ENCODE peak calls at places on chromosome 20, in eight cellular contexts. Y is astrocyte of the cerebellum, H is mammary epithelial cell, Z is thyroid gland, D is cardiac muscle cell, T is DND-41, U is AG04450, K is kidney. M is an unnamed sample.

GRCh38 chr20:7571521-7572065 is 368.7 kb downstream of the HAO1 start:
- DNase-seq in Y (no peak), H (no peak), Z (no peak), D (no peak), T (no peak), U (no peak), K (no peak), M (peak; percentile 10)

GRCh38 chr20:38226553-38226952 is 34.0 kb downstream of the KIAA1755 start:
- DNase-seq in Y (no peak), H (no peak), Z (no peak), D (no peak), T (no peak), U (no peak), K (no peak), M (no peak)

GRCh38 chr20:48769111-48769879 is 58.5 kb downstream of the PREX1 start:
- DNase-seq in Y (no peak), H (no peak), Z (no peak), D (no peak), T (peak; percentile 63), U (no peak), K (no peak), M (no peak)

GRCh38 chr20:25551413-25552210 is 33.7 kb downstream of the NINL start:
- DNase-seq in Y (no peak), H (no peak), Z (no peak), D (peak; percentile 46), T (peak; percentile 54), U (no peak), K (no peak), M (no peak)

GRCh38 chr20:53412600-53413187 is 180.9 kb downstream of the ZNF217 start:
- DNase-seq in Y (no peak), H (no peak), Z (no peak), D (no peak), T (no peak), U (no peak), K (no peak), M (no peak)

GRCh38 chr20:1322511-1323245 is 6.3 kb downstream of the SDCBP2 start:
- DNase-seq in Y (peak; percentile 60), H (peak; percentile 47), Z (peak; percentile 59), D (no peak), T (no peak), U (peak; percentile 95), K (no peak), M (peak; percentile 83)

GRCh38 chr20:54155736-54156317 is 18.0 kb downstream of the CYP24A1 start:
- DNase-seq in Y (no peak), H (no peak), Z (no peak), D (no peak), T (no peak), U (no peak), K (no peak), M (no peak)

GRCh38 chr20:24960302-24960801 is 11.3 kb downstream of the CST7 start:
- DNase-seq in Y (no peak), H (no peak), Z (no peak), D (no peak), T (peak; percentile 3), U (no peak), K (no peak), M (no peak)

GRCh38 chr20:36744764-36745191 is 1.1 kb downstream of the NDRG3 start:
- DNase-seq in Y (no peak), H (peak; percentile 21), Z (peak; percentile 15), D (peak; percentile 38), T (no peak), U (no peak), K (no peak), M (no peak)

GRCh38 chr20:47099093-47099492 is 204.4 kb downstream of the EYA2 start:
- DNase-seq in Y (no peak), H (no peak), Z (no peak), D (no peak), T (no peak), U (no peak), K (no peak), M (no peak)

GRCh38 chr20:61125536-61126180 is 126.4 kb upstream of the CDH4 start:
- DNase-seq in Y (no peak), H (no peak), Z (no peak), D (no peak), T (no peak), U (no peak), K (no peak), M (no peak)

GRCh38 chr20:61125076-61125475 is 127.0 kb upstream of the CDH4 start:
- DNase-seq in Y (no peak), H (no peak), Z (no peak), D (no peak), T (no peak), U (no peak), K (no peak), M (no peak)

GRCh38 chr20:61128701-61129655 is 123.1 kb upstream of the CDH4 start:
- DNase-seq in Y (no peak), H (no peak), Z (no peak), D (no peak), T (peak; percentile 66), U (no peak), K (no peak), M (no peak)

GRCh38 chr20:61126369-61127195 is 125.5 kb upstream of the CDH4 start:
- DNase-seq in Y (no peak), H (no peak), Z (no peak), D (no peak), T (no peak), U (no peak), K (no peak), M (no peak)

GRCh38 chr20:61127311-61128044 is 124.6 kb upstream of the CDH4 start:
- DNase-seq in Y (no peak), H (peak; percentile 74), Z (no peak), D (no peak), T (no peak), U (peak; percentile 73), K (no peak), M (peak; percentile 16)
- TF ChIP-seq CTCF in Y (no peak), H (no peak), Z (no peak), D (no peak), T (no peak), U (no peak), K (no peak), M (no peak)

DNA sequence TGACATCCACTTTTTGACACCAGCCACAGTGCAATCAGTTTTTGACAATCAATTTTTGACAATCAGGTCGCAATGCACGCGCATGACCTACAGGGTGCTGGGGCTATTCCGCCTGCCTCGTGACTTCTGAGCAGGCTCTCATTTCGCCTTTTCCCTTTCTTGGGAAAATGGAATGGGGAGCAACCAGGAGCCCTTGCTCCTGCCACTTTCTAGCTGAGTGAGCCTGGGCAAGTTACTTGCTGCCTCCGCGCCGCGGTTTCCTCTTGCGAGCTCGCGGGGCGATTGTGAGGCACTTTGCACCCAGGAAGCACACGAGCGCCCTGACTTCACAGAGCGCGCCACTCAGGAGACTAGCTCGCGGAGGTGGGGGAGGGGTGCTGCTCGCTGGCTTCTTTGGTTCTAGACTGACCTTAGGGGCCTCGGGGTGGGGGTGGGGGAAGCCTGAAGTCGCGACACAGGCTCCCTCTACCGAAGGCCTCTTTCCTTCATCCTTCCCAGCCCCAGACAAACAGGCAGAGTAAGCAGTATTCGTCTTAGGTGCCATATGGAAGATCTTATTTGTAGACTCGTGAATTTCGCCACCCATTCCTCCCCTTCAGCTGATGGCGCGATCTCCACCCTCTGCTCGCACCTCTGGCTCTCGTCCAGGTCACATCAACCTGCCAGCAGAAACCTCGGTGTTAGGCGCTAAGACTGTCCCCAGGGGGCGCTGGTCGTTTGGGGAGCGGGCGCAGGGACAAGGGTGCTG is 4.6 kb downstream of the TP53TG5 start:
- DNase-seq in Y (peak; percentile 48), H (peak; percentile 67), Z (peak; percentile 82), D (peak; percentile 92), T (peak; percentile 88), U (no peak), K (peak; percentile 95), M (no peak)
- H3K4me3 ChIP-seq in Y (peak overlapping the region; percentile 40), H (no peak overlapping the region), Z (no peak overlapping the region), D (peak overlapping the region; percentile 23), T (peak overlapping the region; percentile 4), U (peak overlapping the region; percentile 52), K (peak overlapping the region; percentile 57), M (peak overlapping the region; percentile 45)

GRCh38 chr20:46089338-46090094 is at the start of gene NCOA5:
- DNase-seq in Y (peak; percentile 85), H (peak; percentile 94), Z (peak; percentile 96), D (peak; percentile 98), T (peak; percentile 98), U (peak; percentile 86), K (peak; percentile 98), M (peak; percentile 87)

GRCh38 chr20:46090095-46090388 is 280 bp upstream of the NCOA5 start:
- DNase-seq in Y (no peak), H (no peak), Z (no peak), D (peak; percentile 12), T (no peak), U (no peak), K (no peak), M (no peak)

GRCh38 chr20:46089076-46089337 is 755 bp downstream of the NCOA5 start:
- DNase-seq in Y (no peak), H (no peak), Z (no peak), D (peak; percentile 74), T (no peak), U (no peak), K (no peak), M (no peak)

GRCh38 chr20:46088409-46089075 is 1.2 kb downstream of the NCOA5 start:
- DNase-seq in Y (no peak), H (peak; percentile 47), Z (peak; percentile 37), D (no peak), T (peak; percentile 22), U (no peak), K (no peak), M (no peak)

DNA sequence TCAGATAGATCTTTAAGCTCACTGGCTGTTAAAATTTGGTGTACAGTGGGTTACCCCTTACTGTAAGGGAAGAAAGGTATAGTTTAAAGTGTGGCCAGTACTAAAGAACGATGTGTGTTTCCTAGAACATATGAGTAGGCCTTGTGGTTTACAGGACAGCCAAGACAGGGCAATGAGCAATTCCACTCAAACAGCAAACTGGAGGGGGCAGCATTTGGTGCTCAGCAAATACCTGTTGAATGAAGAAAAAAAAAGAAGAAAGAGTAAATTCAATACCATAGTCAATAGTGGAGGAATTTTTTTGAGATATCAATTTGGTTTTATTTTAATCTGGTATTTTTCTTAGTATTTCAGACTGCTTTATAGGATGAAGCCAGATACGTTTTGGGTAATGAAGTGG is 3.8 kb upstream of the NCOA5 start:
- DNase-seq in Y (no peak), H (peak; percentile 42), Z (no peak), D (no peak), T (no peak), U (no peak), K (no peak), M (no peak)
- TF ChIP-seq CTCF in Y (peak; percentile 9), H (no peak), Z (no peak), D (no peak), T (no peak), U (no peak), K (no peak), M (no peak)

DNA sequence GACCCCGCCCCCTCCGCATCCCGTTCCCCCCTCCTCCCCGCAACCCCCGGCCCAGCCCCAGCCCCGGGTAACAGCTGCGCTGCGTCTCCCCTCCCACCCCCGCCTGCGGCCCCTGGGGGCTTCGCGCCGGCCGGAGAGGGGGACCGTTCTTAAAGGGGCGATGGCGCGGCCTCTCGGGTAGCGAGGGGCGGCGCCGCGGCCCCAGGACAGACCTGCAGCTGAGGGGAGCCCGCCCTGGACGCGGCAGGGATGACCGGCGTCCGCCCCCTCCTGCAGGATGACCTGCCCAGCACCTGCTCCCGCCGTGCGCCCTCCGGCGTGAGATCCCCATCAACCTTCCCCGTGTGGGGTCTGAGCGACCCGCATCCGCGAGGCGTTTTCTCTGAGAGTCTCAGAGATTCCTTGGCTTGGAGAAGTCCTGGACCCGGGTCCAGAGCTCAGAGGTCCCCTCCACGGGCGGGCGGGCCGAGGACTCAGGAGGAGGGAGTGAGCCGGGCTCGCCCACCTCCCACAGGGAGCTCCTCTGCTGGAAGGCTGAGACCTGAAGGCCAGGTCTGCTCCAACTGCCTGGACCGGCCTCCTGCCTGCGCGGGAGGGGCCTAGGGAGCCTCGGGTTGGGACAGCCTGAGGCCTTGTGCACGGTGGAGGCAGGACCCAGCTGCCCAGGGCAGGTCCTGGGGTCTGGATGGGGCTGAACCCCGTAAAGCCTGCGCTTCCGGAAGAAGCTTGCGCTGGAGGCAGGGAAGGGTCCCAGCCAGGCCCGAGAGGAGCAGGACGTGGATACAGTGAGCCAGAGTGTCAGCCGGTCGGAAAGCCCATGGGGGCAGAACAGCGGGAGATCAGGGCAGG is 497 bp upstream of the NKAIN4 start:
- DNase-seq in Y (no peak), H (no peak), Z (no peak), D (peak; percentile 13), T (no peak), U (no peak), K (no peak), M (no peak)
- H3K4me3 ChIP-seq in Y (no peak overlapping the region), H (no peak overlapping the region), Z (no peak overlapping the region), D (peak overlapping the region; percentile 4), T (no peak overlapping the region), U (no peak overlapping the region), K (no peak overlapping the region), M (no peak overlapping the region)

M was measured in AG09309.